ENCODE peak calls at places on chromosomes 2 and 18, in nine cellular contexts. One of them, this sample, is unnamed.

GRCh38 chr2:74632939-74633312 is 15.2 kb downstream of the M1AP start:
- DNase-seq in HFFc6: no peak
- DNase-seq in fibroblast of the aortic adventitia: no peak
- DNase-seq in neural crest cell: no peak
- DNase-seq in NB4: no peak
- DNase-seq in choroid plexus epithelial cell: no peak
- DNase-seq in fibroblast of lung: no peak
- DNase-seq in lower lobe of right lung: no peak
- DNase-seq in A549: no peak
- DNase-seq in this sample: no peak

GRCh38 chr2:68512352-68512751 is 45.0 kb downstream of the APLF start:
- DNase-seq in choroid plexus epithelial cell: no peak
- DNase-seq in A549: no peak
- DNase-seq in HFFc6: no peak
- DNase-seq in lower lobe of right lung: no peak
- DNase-seq in fibroblast of the aortic adventitia: no peak
- DNase-seq in fibroblast of lung: no peak
- DNase-seq in neural crest cell: no peak
- DNase-seq in NB4: no peak
- DNase-seq in this sample: no peak

GRCh38 chr2:226018641-226019040 is 619.1 kb downstream of the NYAP2 start:
- DNase-seq in lower lobe of right lung: no peak
- DNase-seq in fibroblast of lung: no peak
- DNase-seq in choroid plexus epithelial cell: no peak
- DNase-seq in fibroblast of the aortic adventitia: no peak
- DNase-seq in A549: no peak
- DNase-seq in neural crest cell: no peak
- DNase-seq in NB4: no peak
- DNase-seq in HFFc6: no peak
- DNase-seq in this sample: no peak

GRCh38 chr2:33848486-33848885 is 249.4 kb upstream of the FAM98A start:
- DNase-seq in neural crest cell: no peak
- DNase-seq in NB4: no peak
- DNase-seq in HFFc6: peak
- DNase-seq in choroid plexus epithelial cell: peak
- DNase-seq in A549: no peak
- DNase-seq in fibroblast of the aortic adventitia: peak
- DNase-seq in fibroblast of lung: peak
- DNase-seq in lower lobe of right lung: no peak
- DNase-seq in this sample: no peak

GRCh38 chr18:62402342-62402948 is 77.3 kb downstream of the TNFRSF11A start:
- DNase-seq in lower lobe of right lung: no peak
- DNase-seq in fibroblast of lung: no peak
- DNase-seq in fibroblast of the aortic adventitia: no peak
- DNase-seq in NB4: no peak
- DNase-seq in A549: no peak
- DNase-seq in neural crest cell: no peak
- DNase-seq in choroid plexus epithelial cell: no peak
- DNase-seq in HFFc6: no peak
- DNase-seq in this sample: no peak

GRCh38 chr2:216450784-216451183 is 38.5 kb downstream of the SMARCAL1 start:
- DNase-seq in NB4: no peak
- DNase-seq in fibroblast of lung: no peak
- DNase-seq in lower lobe of right lung: no peak
- DNase-seq in neural crest cell: no peak
- DNase-seq in fibroblast of the aortic adventitia: no peak
- DNase-seq in choroid plexus epithelial cell: no peak
- DNase-seq in HFFc6: no peak
- DNase-seq in A549: no peak
- DNase-seq in this sample: no peak

GRCh38 chr2:228082571-228082970 is 98.9 kb downstream of the SPHKAP start:
- DNase-seq in neural crest cell: no peak
- DNase-seq in NB4: no peak
- DNase-seq in fibroblast of lung: no peak
- DNase-seq in HFFc6: no peak
- DNase-seq in choroid plexus epithelial cell: no peak
- DNase-seq in fibroblast of the aortic adventitia: no peak
- DNase-seq in lower lobe of right lung: no peak
- DNase-seq in A549: no peak
- DNase-seq in this sample: no peak

GRCh38 chr2:27856386-27856785 is 33.8 kb downstream of the RBKS start:
- DNase-seq in HFFc6: no peak
- DNase-seq in NB4: no peak
- DNase-seq in lower lobe of right lung: no peak
- DNase-seq in neural crest cell: no peak
- DNase-seq in fibroblast of lung: no peak
- DNase-seq in choroid plexus epithelial cell: no peak
- DNase-seq in fibroblast of the aortic adventitia: peak
- DNase-seq in A549: no peak
- DNase-seq in this sample: no peak

DNA sequence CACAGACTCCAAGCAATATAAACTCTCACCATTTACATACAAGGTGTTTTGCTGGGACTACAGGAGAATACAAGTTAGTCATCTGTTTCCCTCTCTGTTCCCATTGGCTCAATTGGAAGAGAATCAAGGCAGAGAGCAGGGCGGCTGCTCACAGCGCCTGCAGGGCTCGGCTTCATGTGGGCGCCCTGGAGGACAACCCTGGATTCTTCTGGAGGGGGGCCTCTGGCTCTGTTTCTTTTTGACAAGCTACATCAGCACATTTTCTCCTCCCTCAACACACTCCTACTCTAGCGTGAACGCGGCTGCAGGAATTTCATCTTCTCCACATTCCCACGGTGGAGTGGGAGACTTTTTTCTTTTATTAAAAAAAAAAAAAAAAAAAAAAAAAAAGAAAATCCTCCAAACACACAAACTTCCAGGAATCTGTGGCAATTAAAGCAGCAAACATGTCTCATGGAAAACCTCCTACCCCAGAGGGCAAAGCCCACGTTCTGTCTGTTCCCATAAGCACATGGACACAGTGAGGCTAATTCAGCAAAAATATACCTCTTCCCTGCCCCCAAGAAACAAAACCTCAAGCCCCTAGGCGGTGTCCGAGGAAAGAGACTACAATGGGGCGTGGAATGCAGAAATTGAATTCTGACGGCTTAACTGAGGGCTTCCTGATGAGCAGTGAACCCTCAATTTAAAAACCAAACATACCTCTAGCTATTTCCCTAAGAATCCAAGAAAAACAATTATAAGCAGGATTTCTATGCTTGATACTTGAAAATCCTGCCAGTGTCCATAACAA is 50.6 kb downstream of the PARD6G start:
- DNase-seq in NB4: no peak
- DNase-seq in A549: no peak
- DNase-seq in neural crest cell: no peak
- DNase-seq in HFFc6: peak
- DNase-seq in lower lobe of right lung: no peak
- DNase-seq in fibroblast of lung: peak
- DNase-seq in fibroblast of the aortic adventitia: peak
- DNase-seq in choroid plexus epithelial cell: peak
- DNase-seq in this sample: no peak
- TF ChIP-seq CTCF in NB4: no peak
- TF ChIP-seq CTCF in A549: no peak
- TF ChIP-seq CTCF in neural crest cell: no peak
- TF ChIP-seq CTCF in HFFc6: no peak
- TF ChIP-seq CTCF in lower lobe of right lung: no peak
- TF ChIP-seq CTCF in fibroblast of lung: no peak
- TF ChIP-seq CTCF in fibroblast of the aortic adventitia: no peak
- TF ChIP-seq CTCF in choroid plexus epithelial cell: peak
- TF ChIP-seq CTCF in this sample: no peak

DNA sequence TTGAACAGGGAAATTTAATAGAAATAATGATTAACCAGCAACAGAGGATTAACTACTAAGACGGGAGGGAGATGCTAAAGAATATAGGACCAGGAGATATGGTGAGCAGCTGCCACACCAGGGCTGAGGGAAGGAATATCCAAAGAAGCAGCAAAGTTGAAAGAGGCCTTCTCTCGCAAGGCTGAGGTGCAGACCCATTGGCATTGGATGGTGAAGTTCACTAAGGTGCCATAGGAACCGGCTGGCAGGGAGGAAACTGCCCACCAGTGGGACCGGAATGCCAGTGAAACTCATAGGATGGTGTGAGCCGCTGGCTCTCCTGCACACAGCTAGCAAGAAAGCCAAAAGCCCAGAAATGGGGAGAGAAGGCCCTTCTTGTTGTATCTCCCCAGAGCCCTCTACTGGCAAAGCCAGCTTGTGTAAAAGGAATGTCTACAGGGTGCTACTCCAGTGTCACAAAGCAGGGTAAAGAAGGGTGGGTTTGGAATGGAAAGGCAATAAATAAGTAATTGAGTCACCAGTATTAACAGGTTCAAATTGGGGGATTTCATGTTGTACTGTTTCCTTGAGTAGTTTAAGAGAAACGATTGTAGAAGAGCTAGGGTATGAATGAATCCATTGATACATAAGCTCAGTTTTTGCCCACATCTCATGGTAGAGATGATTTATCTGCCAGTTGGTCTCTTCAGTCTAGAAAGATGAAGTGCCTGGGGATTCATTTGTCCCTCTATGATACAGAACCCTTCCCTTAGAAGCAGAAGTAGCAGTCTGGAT is 36.0 kb downstream of the FARP2 start:
- DNase-seq in choroid plexus epithelial cell: peak
- DNase-seq in A549: no peak
- DNase-seq in neural crest cell: no peak
- DNase-seq in fibroblast of lung: peak
- DNase-seq in HFFc6: peak
- DNase-seq in fibroblast of the aortic adventitia: peak
- DNase-seq in NB4: peak
- DNase-seq in lower lobe of right lung: no peak
- DNase-seq in this sample: peak
- TF ChIP-seq CTCF in choroid plexus epithelial cell: peak
- TF ChIP-seq CTCF in A549: peak
- TF ChIP-seq CTCF in neural crest cell: peak
- TF ChIP-seq CTCF in fibroblast of lung: peak
- TF ChIP-seq CTCF in HFFc6: peak
- TF ChIP-seq CTCF in fibroblast of the aortic adventitia: peak
- TF ChIP-seq CTCF in NB4: peak
- TF ChIP-seq CTCF in lower lobe of right lung: peak
- TF ChIP-seq CTCF in this sample: peak

DNA sequence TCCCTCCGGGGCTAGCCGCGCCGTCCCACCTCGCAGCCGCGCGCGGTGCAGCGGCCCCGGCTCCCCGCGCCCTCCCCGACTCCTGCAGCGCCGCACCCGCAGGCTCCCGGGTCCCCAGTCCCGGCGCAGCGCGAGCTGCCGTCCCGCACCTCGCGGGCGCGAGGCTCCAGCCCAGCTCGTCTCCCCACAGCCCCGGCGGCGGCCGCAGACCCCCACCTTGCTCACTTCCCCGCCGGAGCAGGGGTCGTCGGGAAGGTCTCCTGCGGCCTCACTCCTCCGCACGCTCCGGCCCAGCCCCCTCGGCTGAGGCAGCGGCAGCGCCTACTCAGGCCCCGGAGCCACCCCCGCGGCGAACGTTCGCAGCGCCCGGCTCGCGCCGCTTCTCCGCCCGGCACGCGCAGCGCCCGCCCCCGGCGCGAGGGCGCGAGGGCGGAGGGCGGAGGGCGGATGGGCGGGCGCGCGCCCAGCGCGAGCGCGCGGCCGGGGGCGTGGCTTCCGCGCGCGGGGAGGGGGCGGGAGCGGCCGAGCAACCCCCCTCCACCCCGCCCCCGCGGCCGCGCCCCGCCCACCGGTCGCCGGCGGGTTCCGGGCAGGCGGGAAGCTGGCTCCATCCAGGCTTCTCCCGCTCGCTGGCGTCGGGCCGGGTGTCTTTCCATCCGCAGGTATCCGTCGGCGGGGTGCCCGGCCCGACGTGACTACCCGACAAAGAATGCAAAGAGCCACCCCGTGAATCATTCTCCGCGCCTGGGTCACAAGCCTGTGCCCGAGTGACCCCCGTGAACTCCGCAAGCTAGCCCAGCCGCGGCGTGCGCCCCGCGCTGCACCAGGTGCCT is at the start of gene DTNB:
- DNase-seq in lower lobe of right lung: peak
- DNase-seq in fibroblast of the aortic adventitia: peak
- DNase-seq in A549: peak
- DNase-seq in choroid plexus epithelial cell: peak
- DNase-seq in fibroblast of lung: peak
- DNase-seq in NB4: peak
- DNase-seq in HFFc6: peak
- DNase-seq in neural crest cell: peak
- DNase-seq in this sample: peak
- TF ChIP-seq CTCF in lower lobe of right lung: no peak
- TF ChIP-seq CTCF in fibroblast of the aortic adventitia: no peak
- TF ChIP-seq CTCF in A549: no peak
- TF ChIP-seq CTCF in choroid plexus epithelial cell: no peak
- TF ChIP-seq CTCF in fibroblast of lung: no peak
- TF ChIP-seq CTCF in NB4: no peak
- TF ChIP-seq CTCF in HFFc6: no peak
- TF ChIP-seq CTCF in neural crest cell: no peak
- TF ChIP-seq CTCF in this sample: no peak

GRCh38 chr2:56382466-56382865 is 198.7 kb downstream of the CCDC85A start:
- DNase-seq in fibroblast of lung: no peak
- DNase-seq in HFFc6: no peak
- DNase-seq in neural crest cell: no peak
- DNase-seq in A549: no peak
- DNase-seq in fibroblast of the aortic adventitia: no peak
- DNase-seq in lower lobe of right lung: no peak
- DNase-seq in choroid plexus epithelial cell: no peak
- DNase-seq in NB4: no peak
- DNase-seq in this sample: no peak
- TF ChIP-seq CTCF in fibroblast of lung: no peak
- TF ChIP-seq CTCF in HFFc6: no peak
- TF ChIP-seq CTCF in neural crest cell: no peak
- TF ChIP-seq CTCF in A549: no peak
- TF ChIP-seq CTCF in fibroblast of the aortic adventitia: no peak
- TF ChIP-seq CTCF in lower lobe of right lung: no peak
- TF ChIP-seq CTCF in choroid plexus epithelial cell: no peak
- TF ChIP-seq CTCF in NB4: no peak
- TF ChIP-seq CTCF in this sample: no peak

DNA sequence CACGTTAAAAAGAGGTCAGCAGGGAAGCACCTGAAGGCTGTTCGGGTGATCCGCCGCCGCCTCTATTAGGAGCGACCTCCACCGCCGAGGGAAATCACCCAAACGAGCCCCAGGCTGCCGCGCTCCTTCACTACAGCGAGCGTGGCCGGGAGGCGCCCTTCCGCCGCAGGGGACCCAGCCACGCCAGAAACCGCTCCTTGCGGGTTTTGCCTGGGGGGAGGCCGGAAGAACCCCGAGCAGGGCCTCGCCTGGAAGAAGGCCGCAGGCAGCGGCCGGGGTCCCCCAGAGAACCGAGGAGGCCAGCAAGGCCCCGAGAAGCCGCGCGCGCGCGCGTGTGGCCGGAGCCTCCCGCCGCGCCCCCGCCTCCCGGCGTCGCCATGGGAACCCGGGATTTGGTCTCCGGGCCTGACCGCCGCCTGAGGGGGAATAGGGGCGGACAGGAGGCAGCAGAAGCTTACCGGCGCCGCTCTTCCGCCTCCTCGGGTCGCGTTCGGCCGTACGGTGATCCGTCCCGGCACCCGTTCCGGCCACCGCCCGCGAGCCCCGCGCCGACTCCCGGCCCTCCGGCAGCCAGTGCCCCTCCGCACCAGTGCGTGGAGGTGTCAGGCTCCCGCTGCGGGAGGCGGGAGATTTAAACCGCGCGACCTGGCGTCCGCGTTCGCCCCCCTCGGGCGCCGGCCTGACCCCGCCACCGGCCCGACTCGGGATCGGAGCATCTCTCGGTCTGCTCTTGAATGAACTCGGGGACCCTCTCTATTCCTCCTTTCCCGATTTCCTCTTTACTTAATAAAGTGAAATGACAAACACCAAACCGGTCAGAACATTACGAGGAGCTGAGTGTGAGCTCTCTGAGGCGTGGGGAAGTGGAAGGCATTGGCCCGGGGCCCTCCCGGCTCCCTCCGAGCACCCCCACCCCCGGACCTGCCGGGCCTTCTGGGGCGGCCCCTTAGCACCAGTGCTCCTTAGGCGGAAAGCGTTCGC is at the start of gene ICA1L:
- DNase-seq in lower lobe of right lung: peak
- DNase-seq in neural crest cell: peak
- DNase-seq in HFFc6: peak
- DNase-seq in fibroblast of the aortic adventitia: peak
- DNase-seq in NB4: peak
- DNase-seq in A549: peak
- DNase-seq in fibroblast of lung: peak
- DNase-seq in choroid plexus epithelial cell: peak
- DNase-seq in this sample: peak
- TF ChIP-seq CTCF in lower lobe of right lung: no peak
- TF ChIP-seq CTCF in neural crest cell: no peak
- TF ChIP-seq CTCF in HFFc6: no peak
- TF ChIP-seq CTCF in fibroblast of the aortic adventitia: peak
- TF ChIP-seq CTCF in NB4: no peak
- TF ChIP-seq CTCF in A549: no peak
- TF ChIP-seq CTCF in fibroblast of lung: no peak
- TF ChIP-seq CTCF in choroid plexus epithelial cell: no peak
- TF ChIP-seq CTCF in this sample: no peak

This sample was measured in foreskin fibroblast.